ENCODE peak calls at places on chromosomes 11 and 22, in four cellular contexts. I is neural progenitor cell, W is esophagus muscularis mucosa, J is dorsolateral prefrontal cortex. U is an unnamed sample.
A peak's percentile ranks its signal among the peaks of the same experiment; 100 is the strongest.

GRCh38 chr11:63985812-63986155 is 454 bp upstream of the OTUB1 start:
- DNase-seq in I (no peak), W (no peak), J (no peak), U (no peak)

GRCh38 chr11:48007677-48008076 is 27.3 kb downstream of the PTPRJ start:
- DNase-seq in I (no peak), W (no peak), J (no peak), U (no peak)

GRCh38 chr11:1232328-1233321 is 9.8 kb downstream of the MUC5B start:
- DNase-seq in I (no peak), W (no peak), J (no peak), U (no peak)

GRCh38 chr11:72580648-72580950 is 93.6 kb downstream of the PDE2A start:
- DNase-seq in I (no peak), W (no peak), J (no peak), U (no peak)

GRCh38 chr22:36027579-36027959 is 1.1 kb downstream of the RBFOX2 start:
- DNase-seq in I (peak; percentile 55), W (no peak), J (no peak), U (no peak)

GRCh38 chr11:114078423-114078822 is 18.9 kb downstream of the ZBTB16 start:
- DNase-seq in I (peak; percentile 44), W (no peak), J (no peak), U (no peak)

GRCh38 chr22:29065468-29066190 is 4.0 kb upstream of the C22orf31 start:
- DNase-seq in I (no peak), W (no peak), J (no peak), U (no peak)

GRCh38 chr22:31128156-31128555 is 5.4 kb downstream of the INPP5J start:
- DNase-seq in I (no peak), W (no peak), J (no peak), U (no peak)

GRCh38 chr11:16790484-16791240 is 52.2 kb downstream of the C11orf58 start:
- DNase-seq in I (no peak), W (no peak), J (no peak), U (no peak)

GRCh38 chr11:86688398-86689179 is 16.2 kb upstream of the ME3 start:
- DNase-seq in I (no peak), W (no peak), J (no peak), U (no peak)

GRCh38 chr11:47946682-47947575 is 33.4 kb upstream of the PTPRJ start:
- DNase-seq in I (no peak), W (peak; percentile 92), J (no peak), U (no peak)

GRCh38 chr11:45266693-45267451 is 19.3 kb downstream of the SYT13 start:
- DNase-seq in I (peak; percentile 52), W (no peak), J (no peak), U (no peak)

GRCh38 chr11:84780689-84781293 is 846.4 kb downstream of the DLG2 start:
- DNase-seq in I (peak; percentile 34), W (no peak), J (no peak), U (no peak)

GRCh38 chr22:37852418-37852817 is 3.2 kb downstream of the EIF3L start:
- DNase-seq in I (no peak), W (no peak), J (no peak), U (no peak)

GRCh38 chr22:37850801-37851200 is 1.6 kb downstream of the EIF3L start:
- DNase-seq in I (no peak), W (no peak), J (no peak), U (no peak)

GRCh38 chr22:37854946-37855345 is 5.7 kb downstream of the EIF3L start:
- DNase-seq in I (no peak), W (no peak), J (no peak), U (no peak)

GRCh38 chr22:37860796-37861421 is 11.7 kb downstream of the EIF3L start:
- DNase-seq in I (no peak), W (no peak), J (no peak), U (no peak)

GRCh38 chr22:37855462-37855861 is 6.2 kb downstream of the EIF3L start:
- DNase-seq in I (no peak), W (no peak), J (no peak), U (no peak)
- H3K27ac ChIP-seq in I (no peak overlapping the region), W (no peak overlapping the region), J (no peak overlapping the region), U (no peak overlapping the region)

GRCh38 chr11:66842896-66843775 is at the start of gene RCE1:
- DNase-seq in I (peak; percentile 96), W (peak; percentile 97), J (peak; percentile 91), U (peak; percentile 88)
- H3K27ac ChIP-seq in I (peak within 1 kb of the TSS; percentile 77), W (peak within 1 kb of the TSS; percentile 95), J (peak within 1 kb of the TSS; percentile 96), U (peak within 1 kb of the TSS; percentile 84)

DNA sequence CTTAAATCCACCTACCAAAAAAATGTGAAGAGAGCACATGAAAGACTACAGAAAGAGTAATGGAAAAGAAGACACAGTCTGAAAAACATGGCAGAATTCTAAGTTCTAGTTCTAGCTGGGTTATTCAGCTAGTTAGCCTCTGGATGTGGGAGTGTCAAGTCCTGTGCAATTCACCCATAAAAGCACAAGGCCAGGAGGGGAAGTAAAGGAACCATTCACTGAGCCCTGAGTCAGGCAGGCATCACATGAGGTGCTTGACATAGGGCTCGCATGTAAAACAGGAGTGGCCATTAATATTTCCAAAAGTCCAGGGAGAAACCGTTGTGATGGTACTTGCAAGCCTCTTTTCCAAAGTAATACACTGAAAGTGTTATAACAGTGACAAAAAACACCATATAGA is 103.7 kb downstream of the GAB2 start:
- DNase-seq in I (no peak), W (no peak), J (no peak), U (no peak)
- H3K27ac ChIP-seq in I (no peak overlapping the region), W (no peak overlapping the region), J (peak overlapping the region; percentile 99), U (peak overlapping the region; percentile 58)

DNA sequence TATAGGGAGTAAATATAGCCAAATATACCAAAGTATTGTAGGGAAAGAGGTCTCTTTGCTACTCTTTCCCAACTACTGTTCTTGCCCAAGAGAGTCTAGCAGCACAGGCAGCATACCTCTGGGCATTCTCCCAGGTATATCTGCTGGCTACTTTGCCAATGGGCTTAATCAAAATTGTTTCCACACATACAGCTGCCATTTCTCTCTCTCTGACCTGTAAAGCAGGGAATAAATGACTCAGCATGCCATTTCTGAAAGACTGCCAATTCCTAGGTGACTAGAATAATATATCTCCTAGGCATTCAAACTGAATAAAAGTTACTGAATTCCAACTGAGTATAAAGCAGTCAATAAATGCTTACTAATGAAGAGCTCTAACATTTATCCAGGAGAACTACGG is 44.6 kb downstream of the RDX start:
- DNase-seq in I (no peak), W (no peak), J (no peak), U (no peak)
- H3K27ac ChIP-seq in I (no peak overlapping the region), W (peak overlapping the region; percentile 22), J (peak overlapping the region; percentile 12), U (no peak overlapping the region)

GRCh38 chr11:37504066-37504611 is 906.1 kb upstream of the RAG2 start:
- DNase-seq in I (peak; percentile 46), W (no peak), J (no peak), U (no peak)

GRCh38 chr11:37505406-37505805 is 907.4 kb upstream of the RAG2 start:
- DNase-seq in I (peak; percentile 38), W (no peak), J (no peak), U (no peak)

GRCh38 chr11:37502202-37502601 is 904.2 kb upstream of the RAG2 start:
- DNase-seq in I (no peak), W (no peak), J (no peak), U (no peak)

GRCh38 chr11:37504925-37505324 is 906.9 kb upstream of the RAG2 start:
- DNase-seq in I (no peak), W (no peak), J (no peak), U (no peak)

GRCh38 chr11:37503411-37504065 is 905.5 kb upstream of the RAG2 start:
- DNase-seq in I (no peak), W (no peak), J (no peak), U (no peak)
- H3K27ac ChIP-seq in I (no peak overlapping the region), W (no peak overlapping the region), J (no peak overlapping the region), U (no peak overlapping the region)

GRCh38 chr22:37745548-37746365 is 48.9 kb downstream of the TRIOBP start:
- DNase-seq in I (peak; percentile 97), W (peak; percentile 96), J (peak; percentile 89), U (peak; percentile 75)
- H3K27ac ChIP-seq in I (no peak overlapping the region), W (peak overlapping the region; percentile 90), J (peak overlapping the region; percentile 57), U (peak overlapping the region; percentile 77)

DNA sequence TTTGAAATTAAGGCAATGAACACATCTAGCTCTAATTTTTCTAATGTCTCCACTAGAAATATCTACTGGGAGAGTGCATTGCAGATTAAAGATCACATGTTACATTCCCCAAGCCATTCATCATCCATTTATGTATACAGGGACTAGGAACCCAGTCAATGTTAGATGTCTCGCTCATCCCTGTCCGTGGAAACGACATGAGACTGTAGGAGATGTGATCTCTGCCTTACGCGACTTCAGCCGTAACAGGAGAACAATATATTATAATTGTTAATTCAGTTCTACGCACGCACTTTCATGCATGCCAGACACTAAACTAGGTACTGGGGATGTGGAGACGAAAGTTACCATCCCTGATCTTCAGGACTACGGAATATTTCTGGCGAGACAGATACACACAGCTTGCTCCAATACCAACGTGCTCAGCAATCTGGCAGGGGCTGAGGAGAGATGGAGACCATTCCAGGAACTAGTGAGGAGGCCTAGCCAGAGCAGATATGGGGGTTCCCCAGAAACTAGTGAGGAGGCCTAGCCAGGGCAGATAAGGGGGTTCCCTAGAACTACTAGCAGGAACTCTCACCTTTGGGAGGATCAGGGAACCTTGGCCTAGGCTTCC is 705 bp downstream of the DCPS start:
- DNase-seq in I (no peak), W (no peak), J (no peak), U (no peak)
- H3K27ac ChIP-seq in I (no peak overlapping the region), W (peak overlapping the region; percentile 88), J (peak overlapping the region; percentile 85), U (peak overlapping the region; percentile 89)

GRCh38 chr11:35143509-35144102 is 4.6 kb downstream of the CD44 start:
- DNase-seq in I (no peak), W (no peak), J (no peak), U (no peak)

GRCh38 chr11:35146074-35146521 is 7.1 kb downstream of the CD44 start:
- DNase-seq in I (no peak), W (no peak), J (no peak), U (no peak)

GRCh38 chr11:35145249-35145648 is 6.3 kb downstream of the CD44 start:
- DNase-seq in I (no peak), W (no peak), J (no peak), U (no peak)

GRCh38 chr11:35144103-35144741 is 5.3 kb downstream of the CD44 start:
- DNase-seq in I (no peak), W (no peak), J (no peak), U (no peak)

GRCh38 chr11:35144811-35145210 is 5.8 kb downstream of the CD44 start:
- DNase-seq in I (no peak), W (no peak), J (no peak), U (no peak)
- H3K27ac ChIP-seq in I (no peak overlapping the region), W (no peak overlapping the region), J (no peak overlapping the region), U (no peak overlapping the region)

GRCh38 chr11:122173074-122173450 is 57.0 kb upstream of the BLID start:
- DNase-seq in I (no peak), W (no peak), J (no peak), U (no peak)
- H3K27ac ChIP-seq in I (no peak overlapping the region), W (no peak overlapping the region), J (peak overlapping the region; percentile 9), U (no peak overlapping the region)

U was measured in substantia nigra.